ENCODE peak calls at places on chromosome 17, in six cellular contexts. Y, E, G, N, S and T are unnamed samples.

GRCh38 chr17:58249270-58250133 is 11.1 kb downstream of the LPO start:
- DNase-seq in Y (peak), E (peak), G (peak), N (peak), S (peak), T (peak)

GRCh38 chr17:58302919-58303551 is 22.3 kb upstream of the MPO start:
- DNase-seq in Y (no peak), E (no peak), G (no peak), N (no peak), S (no peak), T (no peak)

GRCh38 chr17:56319531-56319930 is 166.3 kb downstream of the ANKFN1 start:
- DNase-seq in Y (no peak), E (peak), G (peak), N (no peak), S (no peak), T (peak)

GRCh38 chr17:2034157-2034556 is 4.2 kb downstream of the DPH1 start:
- DNase-seq in Y (no peak), E (no peak), G (no peak), N (no peak), S (no peak), T (no peak)

GRCh38 chr17:16425698-16426659 is 10.6 kb downstream of the TRPV2 start:
- DNase-seq in Y (no peak), E (no peak), G (no peak), N (no peak), S (no peak), T (no peak)

GRCh38 chr17:6797718-6798351 is 21.8 kb downstream of the FBXO39 start:
- DNase-seq in Y (no peak), E (peak), G (peak), N (no peak), S (no peak), T (no peak)

GRCh38 chr17:19766421-19767270 is 18.5 kb upstream of the ALDH3A1 start:
- DNase-seq in Y (peak), E (peak), G (peak), N (peak), S (peak), T (peak)

GRCh38 chr17:11814655-11815262 is 182.5 kb downstream of the ZNF18 start:
- DNase-seq in Y (no peak), E (no peak), G (no peak), N (no peak), S (no peak), T (no peak)

GRCh38 chr17:47204722-47205418 is 4.3 kb upstream of the MYL4 start:
- DNase-seq in Y (no peak), E (peak), G (peak), N (no peak), S (no peak), T (no peak)

GRCh38 chr17:7754656-7755055 is 37.1 kb downstream of the DNAH2 start:
- DNase-seq in Y (no peak), E (no peak), G (no peak), N (no peak), S (no peak), T (no peak)

GRCh38 chr17:49022391-49022941 is 25.3 kb downstream of the IGF2BP1 start:
- DNase-seq in Y (no peak), E (no peak), G (peak), N (no peak), S (no peak), T (peak)

GRCh38 chr17:17102176-17102575 is 59.9 kb downstream of the MPRIP start:
- DNase-seq in Y (no peak), E (no peak), G (no peak), N (no peak), S (no peak), T (no peak)

GRCh38 chr17:80891096-80892018 is 100.3 kb upstream of the CHMP6 start:
- DNase-seq in Y (peak), E (peak), G (peak), N (peak), S (no peak), T (peak)

DNA sequence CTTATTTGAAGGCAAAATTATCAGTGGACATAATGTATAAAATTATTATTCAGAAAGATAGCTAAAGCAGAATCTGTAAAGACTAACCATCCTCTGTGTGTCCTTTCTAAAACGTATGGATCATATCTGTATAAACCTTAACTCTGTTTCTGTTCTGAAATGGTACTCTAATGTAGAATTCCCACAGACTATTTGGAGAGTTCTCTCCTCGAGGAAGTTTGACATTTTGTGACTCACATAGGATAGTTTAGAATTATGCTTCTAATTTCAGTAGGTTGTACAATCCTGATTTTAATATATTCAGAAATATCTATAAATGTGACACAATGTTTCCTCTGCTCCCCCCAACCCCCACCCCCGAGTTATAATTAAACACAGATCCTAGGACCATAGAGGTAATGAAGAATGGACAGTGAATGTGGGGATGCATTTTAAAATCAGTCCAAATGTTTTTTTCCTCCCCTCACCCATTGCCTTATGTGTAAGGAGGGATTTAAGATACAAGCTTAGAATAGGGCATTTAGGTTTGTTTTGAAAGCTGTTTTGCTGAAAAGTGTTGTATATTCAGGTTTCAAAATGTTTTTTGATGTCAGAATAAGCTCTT is 66.8 kb downstream of the BCAS3 start:
- DNase-seq in Y (no peak), E (peak), G (peak), N (no peak), S (no peak), T (no peak)
- H3K27ac ChIP-seq in Y (peak), E (peak), G (peak), N (no peak), S (no peak), T (no peak)

GRCh38 chr17:3663102-3664011 is 5.0 kb downstream of the TAX1BP3 start:
- DNase-seq in Y (no peak), E (no peak), G (no peak), N (no peak), S (no peak), T (no peak)
- TF ChIP-seq CTCF in Y (no peak), E (no peak), G (no peak), N (no peak), S (no peak), T (no peak)

DNA sequence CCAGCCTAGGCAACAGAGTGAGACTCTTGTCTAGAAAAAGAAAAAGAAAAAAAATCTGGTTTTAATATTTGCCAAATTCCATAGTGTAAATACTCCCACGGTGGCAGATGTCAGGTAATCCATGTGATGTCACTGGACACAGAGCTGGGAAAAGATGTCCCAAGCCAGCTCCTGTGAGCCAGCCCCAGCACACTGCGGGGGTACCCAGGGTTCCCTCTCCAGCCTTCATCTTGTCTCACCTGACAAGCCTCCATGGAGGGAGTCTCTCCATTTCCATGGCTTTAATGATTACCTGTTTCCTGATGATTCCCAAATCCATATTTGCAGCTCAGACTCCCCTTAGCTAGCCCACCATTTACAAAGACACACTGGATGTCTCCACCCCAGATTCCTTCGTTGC is 4.6 kb downstream of the CD300LB start:
- DNase-seq in Y (no peak), E (no peak), G (no peak), N (no peak), S (no peak), T (no peak)
- H3K27ac ChIP-seq in Y (no peak), E (no peak), G (no peak), N (no peak), S (no peak), T (no peak)

GRCh38 chr17:76706817-76707216 is 3.9 kb downstream of the MXRA7 start:
- DNase-seq in Y (no peak), E (no peak), G (no peak), N (no peak), S (no peak), T (no peak)

GRCh38 chr17:76710863-76711611 is at the start of gene MXRA7:
- DNase-seq in Y (peak), E (peak), G (peak), N (peak), S (peak), T (peak)

GRCh38 chr17:76704799-76705198 is 6.0 kb downstream of the MXRA7 start:
- DNase-seq in Y (no peak), E (no peak), G (no peak), N (no peak), S (no peak), T (no peak)

GRCh38 chr17:76709077-76709950 is 1.5 kb downstream of the MXRA7 start:
- DNase-seq in Y (peak), E (peak), G (peak), N (peak), S (peak), T (no peak)

GRCh38 chr17:76707985-76708807 is 2.6 kb downstream of the MXRA7 start:
- DNase-seq in Y (no peak), E (no peak), G (no peak), N (no peak), S (no peak), T (no peak)
- TF ChIP-seq CTCF in Y (peak), E (no peak), G (no peak), N (no peak), S (no peak), T (no peak)

DNA sequence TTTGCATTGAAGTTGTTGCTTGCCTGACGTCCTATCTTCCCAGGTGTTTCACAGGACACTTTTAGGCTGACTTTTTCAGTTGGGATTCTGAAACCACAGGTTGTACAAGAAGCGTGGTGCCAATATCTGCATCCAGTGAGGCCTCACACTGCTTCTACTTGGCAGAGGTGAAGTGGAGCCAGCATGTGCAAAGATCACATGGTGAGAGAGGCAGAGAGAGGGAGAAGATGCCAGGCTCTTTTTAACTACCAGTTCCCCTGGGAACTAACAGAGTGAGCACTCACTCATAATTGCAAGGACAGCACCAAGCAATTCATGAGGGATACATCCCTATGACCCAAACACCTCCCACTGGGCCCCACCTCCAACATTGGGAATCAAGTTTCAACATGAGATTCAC is 5.8 kb upstream of the ABCA6 start:
- DNase-seq in Y (no peak), E (no peak), G (no peak), N (no peak), S (no peak), T (no peak)
- H3K27ac ChIP-seq in Y (no peak), E (no peak), G (no peak), N (no peak), S (no peak), T (no peak)

DNA sequence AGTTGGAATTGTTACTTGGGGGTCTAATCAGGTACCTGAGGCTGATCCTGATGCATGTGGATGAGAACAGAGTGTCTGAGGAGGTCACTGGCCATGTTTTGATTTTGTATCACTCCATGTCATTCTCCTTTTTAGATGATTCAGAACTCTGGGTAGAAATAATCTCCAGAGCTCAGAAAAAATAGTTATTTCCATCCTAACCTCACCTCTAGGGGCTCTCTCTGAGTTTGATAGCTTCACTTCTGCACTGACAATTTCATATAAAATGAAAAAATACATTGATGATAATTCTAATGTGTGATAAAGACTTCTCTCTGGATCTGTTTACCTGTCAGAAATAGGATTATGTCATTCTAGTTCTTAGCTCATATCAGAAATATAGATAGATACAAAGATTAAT is 6.2 kb upstream of the KRT12 start:
- DNase-seq in Y (no peak), E (no peak), G (no peak), N (no peak), S (no peak), T (no peak)
- TF ChIP-seq CTCF in Y (no peak), E (no peak), G (peak), N (no peak), S (no peak), T (no peak)

GRCh38 chr17:14204084-14204483 is 32.6 kb downstream of the CDRT15 start:
- DNase-seq in Y (no peak), E (no peak), G (no peak), N (no peak), S (no peak), T (no peak)

GRCh38 chr17:14203392-14203791 is 33.3 kb downstream of the CDRT15 start:
- DNase-seq in Y (no peak), E (no peak), G (peak), N (no peak), S (no peak), T (no peak)

GRCh38 chr17:14201595-14201994 is 35.1 kb downstream of the CDRT15 start:
- DNase-seq in Y (peak), E (no peak), G (no peak), N (no peak), S (no peak), T (no peak)

GRCh38 chr17:14201087-14201486 is 35.6 kb downstream of the CDRT15 start:
- DNase-seq in Y (no peak), E (no peak), G (no peak), N (no peak), S (no peak), T (no peak)

GRCh38 chr17:14202388-14203166 is 34.1 kb downstream of the CDRT15 start:
- DNase-seq in Y (no peak), E (no peak), G (no peak), N (no peak), S (no peak), T (no peak)
- H3K27ac ChIP-seq in Y (no peak), E (no peak), G (no peak), N (no peak), S (no peak), T (no peak)

GRCh38 chr17:29115906-29116651 is 64.1 kb downstream of the MYO18A start:
- DNase-seq in Y (no peak), E (peak), G (peak), N (no peak), S (no peak), T (peak)
- TF ChIP-seq CTCF in Y (peak), E (peak), G (peak), N (no peak), S (peak), T (peak)

DNA sequence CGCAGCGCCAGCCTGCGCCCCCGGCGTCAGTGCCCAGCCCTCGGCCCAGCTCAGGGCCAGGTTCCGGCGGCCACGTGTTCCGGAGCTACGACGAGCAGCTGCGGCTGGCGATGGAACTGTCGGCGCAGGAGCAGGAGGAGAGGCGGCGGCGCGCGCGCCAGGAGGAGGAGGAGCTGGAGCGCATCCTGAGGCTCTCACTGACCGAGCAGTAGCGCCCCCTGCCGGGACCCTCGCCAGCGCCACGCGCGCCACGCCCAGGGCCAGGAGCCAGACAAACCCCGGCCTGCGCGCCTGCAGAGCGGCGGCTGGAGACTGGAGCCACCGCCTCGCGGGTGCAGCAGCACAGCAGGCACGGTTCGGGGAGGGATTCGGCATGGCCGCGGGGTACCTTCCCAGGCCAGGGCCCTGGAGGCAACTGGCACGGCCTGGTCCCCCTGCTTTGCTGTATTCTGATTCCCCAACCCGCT is 9.3 kb downstream of the CORO6 start:
- DNase-seq in Y (peak), E (no peak), G (no peak), N (peak), S (peak), T (no peak)
- H3K27ac ChIP-seq in Y (no peak), E (no peak), G (no peak), N (peak), S (no peak), T (no peak)